ENCODE peak calls at places on chromosomes 1 and 21, in eight cellular contexts. L is endodermal cell; D is hepatocyte; H is IMR-90; I is aorta; K is breast epithelium; V is CD8-positive, alpha-beta memory T cell; F is DND-41. A is an unnamed sample.

GRCh38 chr1:202810615-202811295 is at the start of gene PCAT6:
- DNase-seq in L (peak; percentile 99), D (peak; percentile 98), H (peak; percentile 94), I (peak; percentile 96), K (peak; percentile 95), V (peak; percentile 81), F (peak; percentile 66), A (peak; percentile 86)

GRCh38 chr1:110672001-110672752 is 2.6 kb downstream of the KCNA3 start:
- DNase-seq in L (peak; percentile 64), D (no peak), H (peak; percentile 39), I (no peak), K (no peak), V (peak; percentile 86), F (peak; percentile 59), A (peak; percentile 59)

GRCh38 chr1:118987431-118988185 is 535 bp downstream of the TBX15 start:
- DNase-seq in L (peak; percentile 89), D (peak; percentile 66), H (no peak), I (no peak), K (no peak), V (no peak), F (no peak), A (no peak)

GRCh38 chr1:56496158-56496557 is 83.2 kb downstream of the PLPP3 start:
- DNase-seq in L (no peak), D (no peak), H (no peak), I (no peak), K (no peak), V (no peak), F (no peak), A (no peak)

GRCh38 chr1:161949543-161949942 is 74.1 kb downstream of the OLFML2B start:
- DNase-seq in L (no peak), D (no peak), H (no peak), I (no peak), K (no peak), V (no peak), F (no peak), A (no peak)

GRCh38 chr1:42259059-42259738 is 75.8 kb downstream of the FOXJ3 start:
- DNase-seq in L (no peak), D (peak; percentile 33), H (peak; percentile 74), I (no peak), K (no peak), V (no peak), F (peak; percentile 43), A (no peak)

GRCh38 chr1:52502789-52503188 is 50.1 kb downstream of the TUT4 start:
- DNase-seq in L (no peak), D (no peak), H (no peak), I (no peak), K (no peak), V (no peak), F (no peak), A (no peak)

GRCh38 chr1:14924012-14924452 is 229.5 kb upstream of the TMEM51 start:
- DNase-seq in L (peak; percentile 80), D (peak; percentile 89), H (peak; percentile 71), I (peak; percentile 93), K (peak; percentile 73), V (no peak), F (peak; percentile 64), A (no peak)

GRCh38 chr1:245809361-245809760 is 654.6 kb downstream of the KIF26B start:
- DNase-seq in L (peak; percentile 52), D (no peak), H (no peak), I (no peak), K (no peak), V (no peak), F (no peak), A (no peak)

GRCh38 chr1:15848929-15849774 is 1.6 kb downstream of the SPEN start:
- DNase-seq in L (peak; percentile 95), D (peak; percentile 92), H (peak; percentile 82), I (peak; percentile 93), K (peak; percentile 89), V (peak; percentile 57), F (peak; percentile 85), A (peak; percentile 62)

GRCh38 chr1:2807036-2807435 is 5.5 kb upstream of the TTC34 start:
- DNase-seq in L (no peak), D (no peak), H (no peak), I (no peak), K (no peak), V (no peak), F (no peak), A (no peak)

GRCh38 chr21:34034369-34035014 is 38.9 kb upstream of the MRPS6 start:
- DNase-seq in L (no peak), D (no peak), H (no peak), I (no peak), K (no peak), V (no peak), F (no peak), A (no peak)

GRCh38 chr1:92961896-92962752 is 862 bp upstream of the DIPK1A start:
- DNase-seq in L (peak; percentile 68), D (peak; percentile 43), H (peak; percentile 38), I (peak; percentile 76), K (no peak), V (peak; percentile 86), F (peak; percentile 52), A (peak; percentile 76)

GRCh38 chr1:231187556-231187955 is 25.7 kb downstream of the TRIM67 start:
- DNase-seq in L (peak; percentile 89), D (no peak), H (no peak), I (no peak), K (no peak), V (no peak), F (no peak), A (no peak)

GRCh38 chr21:35520869-35521268 is 471.8 kb upstream of the RUNX1 start:
- DNase-seq in L (peak; percentile 66), D (no peak), H (no peak), I (no peak), K (no peak), V (no peak), F (no peak), A (no peak)

GRCh38 chr1:100249537-100250257 is at the start of gene DBT:
- DNase-seq in L (peak; percentile 99), D (peak; percentile 97), H (peak; percentile 92), I (peak; percentile 96), K (peak; percentile 92), V (peak; percentile 89), F (peak; percentile 97), A (peak; percentile 88)

GRCh38 chr1:177567393-177567792 is 396.6 kb downstream of the BRINP2 start:
- DNase-seq in L (peak; percentile 67), D (no peak), H (peak; percentile 8), I (no peak), K (no peak), V (no peak), F (no peak), A (no peak)

GRCh38 chr1:175548774-175549173 is 194.6 kb downstream of the TNR start:
- DNase-seq in L (no peak), D (no peak), H (no peak), I (no peak), K (no peak), V (no peak), F (no peak), A (no peak)

GRCh38 chr21:25296239-25296638 is 311.0 kb downstream of the MRPL39 start:
- DNase-seq in L (no peak), D (peak; percentile 24), H (no peak), I (no peak), K (no peak), V (no peak), F (no peak), A (no peak)

GRCh38 chr1:170395149-170395548 is 136.8 kb upstream of the GORAB start:
- DNase-seq in L (no peak), D (no peak), H (no peak), I (no peak), K (no peak), V (no peak), F (no peak), A (no peak)

GRCh38 chr1:197557302-197557701 is 218.0 kb downstream of the DENND1B start:
- DNase-seq in L (no peak), D (no peak), H (peak; percentile 45), I (no peak), K (no peak), V (no peak), F (no peak), A (no peak)

GRCh38 chr1:165352442-165353293 is 3.8 kb downstream of the LMX1A start:
- DNase-seq in L (peak; percentile 82), D (peak; percentile 48), H (no peak), I (no peak), K (no peak), V (no peak), F (no peak), A (no peak)

GRCh38 chr1:238474263-238474662 is 583.5 kb upstream of the ZP4 start:
- DNase-seq in L (no peak), D (no peak), H (no peak), I (no peak), K (no peak), V (no peak), F (no peak), A (no peak)
- H3K9me3 ChIP-seq in L (no peaks in the 10 kb centered on the region), D (no peaks in the 10 kb centered on the region), H (no peaks in the 10 kb centered on the region), I (no peaks in the 10 kb centered on the region), K (no peaks in the 10 kb centered on the region), V (no peaks in the 10 kb centered on the region), F (no peaks in the 10 kb centered on the region), A (no peaks in the 10 kb centered on the region)

GRCh38 chr1:91584309-91584708 is 83.7 kb downstream of the CDC7 start:
- DNase-seq in L (no peak), D (no peak), H (no peak), I (no peak), K (no peak), V (no peak), F (no peak), A (no peak)
- H3K4me3 ChIP-seq in L (no peak overlapping the region), D (no peak overlapping the region), H (no peak overlapping the region), I (no peak overlapping the region), K (no peak overlapping the region), V (no peak overlapping the region), F (no peak overlapping the region), A (no peak overlapping the region)

DNA sequence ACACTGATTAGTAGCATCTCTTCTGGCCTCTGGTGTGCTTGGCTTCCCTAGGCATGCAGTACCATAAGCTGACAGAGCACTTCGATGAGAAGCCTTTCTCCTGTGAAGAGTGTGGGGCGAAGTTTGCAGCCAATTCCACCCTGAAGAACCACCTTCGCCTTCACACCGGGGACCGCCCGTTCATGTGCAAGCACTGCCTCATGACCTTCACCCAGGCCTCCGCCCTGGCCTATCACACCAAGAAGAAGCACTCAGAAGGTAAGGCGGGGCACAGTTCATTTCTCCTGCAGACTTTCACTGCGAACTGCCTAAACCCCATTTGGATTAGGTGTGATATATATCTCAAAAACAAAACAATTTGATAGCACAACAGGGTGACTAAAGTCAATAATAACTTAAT is 50.4 kb upstream of the EPHA8 start:
- DNase-seq in L (peak; percentile 24), D (no peak), H (no peak), I (no peak), K (no peak), V (no peak), F (no peak), A (no peak)
- H3K36me3 ChIP-seq in L (peaks cover 96% of the 10 kb centered on the region), D (no peaks in the 10 kb centered on the region), H (peaks cover 49% of the 10 kb centered on the region), I (peaks cover 5% of the 10 kb centered on the region), K (peaks cover 16% of the 10 kb centered on the region), V (peaks cover 72% of the 10 kb centered on the region), F (peaks cover 89% of the 10 kb centered on the region), A (peaks cover 26% of the 10 kb centered on the region)

DNA sequence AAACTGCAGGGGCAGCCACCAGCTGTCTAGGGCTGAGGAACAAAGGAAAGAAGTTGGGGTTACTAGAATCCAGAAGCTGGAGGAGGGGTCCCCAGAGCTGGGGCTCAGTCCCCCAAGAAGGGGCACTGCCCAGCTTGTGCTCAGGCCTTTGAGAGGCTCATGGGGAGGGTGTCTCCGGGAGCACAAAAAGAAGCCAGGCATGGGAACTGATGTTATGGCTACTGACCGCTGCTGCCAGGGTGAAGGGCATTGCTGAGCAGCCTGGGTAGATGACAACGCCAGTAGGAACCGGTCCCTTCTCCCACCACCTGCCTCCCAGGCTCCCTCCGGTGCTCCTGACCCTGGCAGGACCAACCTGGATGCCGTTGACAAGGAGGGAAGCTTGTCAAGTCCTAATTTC is 762.5 kb upstream of the TPTE start:
- DNase-seq in L (no peak), D (no peak), H (no peak), I (no peak), K (no peak), V (no peak), F (no peak), A (no peak)
- H3K9me3 ChIP-seq in L (peaks cover 93% of the 10 kb centered on the region), D (peaks cover 44% of the 10 kb centered on the region), H (peaks cover 36% of the 10 kb centered on the region), I (peaks cover 1% of the 10 kb centered on the region), K (peaks cover 9% of the 10 kb centered on the region), V (no peaks in the 10 kb centered on the region), F (peaks cover 18% of the 10 kb centered on the region), A (peaks cover 5% of the 10 kb centered on the region)